ENCODE peak calls at places on chromosome 10, in four cellular contexts. F, E, G and Z are unnamed samples.

GRCh38 chr10:132545659-132546367 is 8.2 kb downstream of the INPP5A start:
- DNase-seq in F (no peak), E (no peak), G (peak), Z (no peak)

GRCh38 chr10:120477006-120477722 is 20.1 kb downstream of the PLPP4 start:
- DNase-seq in F (no peak), E (no peak), G (no peak), Z (no peak)

GRCh38 chr10:71478173-71478572 is 81.5 kb downstream of the CDH23 start:
- DNase-seq in F (no peak), E (no peak), G (no peak), Z (no peak)

GRCh38 chr10:33681580-33681979 is 347.1 kb upstream of the NRP1 start:
- DNase-seq in F (no peak), E (no peak), G (no peak), Z (no peak)

GRCh38 chr10:12018438-12019342 is 23.9 kb downstream of the UPF2 start:
- DNase-seq in F (no peak), E (no peak), G (no peak), Z (no peak)

GRCh38 chr10:76301950-76302349 is 870.5 kb downstream of the LRMDA start:
- DNase-seq in F (no peak), E (peak), G (no peak), Z (no peak)

GRCh38 chr10:36373424-36374096 is 731.5 kb upstream of the FZD8 start:
- DNase-seq in F (no peak), E (no peak), G (no peak), Z (no peak)

GRCh38 chr10:110733256-110733952 is 89.3 kb downstream of the RBM20 start:
- DNase-seq in F (no peak), E (no peak), G (no peak), Z (peak)

GRCh38 chr10:66678521-66678920 is 247.3 kb upstream of the LRRTM3 start:
- DNase-seq in F (no peak), E (no peak), G (no peak), Z (no peak)

GRCh38 chr10:115657161-115657850 is 564.1 kb downstream of the ATRNL1 start:
- DNase-seq in F (no peak), E (no peak), G (no peak), Z (no peak)

GRCh38 chr10:21311426-21311825 is 214.1 kb downstream of the SKIDA1 start:
- DNase-seq in F (no peak), E (no peak), G (no peak), Z (no peak)

GRCh38 chr10:128186959-128187787 is 61.0 kb upstream of the MKI67 start:
- DNase-seq in F (no peak), E (no peak), G (no peak), Z (peak)

GRCh38 chr10:125175807-125176206 is 15.4 kb upstream of the CTBP2 start:
- DNase-seq in F (no peak), E (no peak), G (no peak), Z (no peak)

GRCh38 chr10:112785089-112785488 is 165.0 kb upstream of the TCF7L2 start:
- DNase-seq in F (no peak), E (no peak), G (no peak), Z (no peak)

GRCh38 chr10:51574248-51575067 is 124.9 kb downstream of the CSTF2T start:
- DNase-seq in F (no peak), E (no peak), G (no peak), Z (no peak)

GRCh38 chr10:22894714-22895113 is 33.1 kb upstream of the ARMC3 start:
- DNase-seq in F (no peak), E (no peak), G (no peak), Z (no peak)

GRCh38 chr10:22624289-22624738 is 90.1 kb downstream of the PIP4K2A start:
- DNase-seq in F (no peak), E (peak), G (no peak), Z (no peak)

GRCh38 chr10:96243296-96243695 is 28.1 kb downstream of the BLNK start:
- DNase-seq in F (no peak), E (no peak), G (no peak), Z (no peak)

GRCh38 chr10:17452060-17452894 is 2.1 kb downstream of the ST8SIA6 start:
- DNase-seq in F (no peak), E (no peak), G (no peak), Z (no peak)

GRCh38 chr10:3409928-3410327 is 237.3 kb upstream of the PITRM1 start:
- DNase-seq in F (no peak), E (no peak), G (no peak), Z (no peak)

GRCh38 chr10:125840955-125841354 is 17.6 kb downstream of the BCCIP start:
- DNase-seq in F (no peak), E (peak), G (no peak), Z (no peak)

GRCh38 chr10:21572578-21572977 is 38.5 kb downstream of the MLLT10 start:
- DNase-seq in F (no peak), E (no peak), G (no peak), Z (no peak)

GRCh38 chr10:86855503-86855902 is 99.1 kb downstream of the BMPR1A start:
- DNase-seq in F (no peak), E (no peak), G (no peak), Z (no peak)

GRCh38 chr10:98664329-98665042 is 217.8 kb upstream of the HPS1 start:
- DNase-seq in F (no peak), E (peak), G (no peak), Z (no peak)